ENCODE peak calls at places on chromosomes 6 and 20, in eight cellular contexts. M is A673; O is upper lobe of left lung; H is fibroblast of lung; C is colonic mucosa; A is RWPE2; I is lower lobe of right lung; Q is naive thymus-derived CD4-positive, alpha-beta T cell. S is an unnamed sample.

GRCh38 chr6:47844881-47845280 is 63.0 kb downstream of the OPN5 start:
- DNase-seq in M (peak; percentile 6), O (no peak), H (peak; percentile 24), C (no peak), A (no peak), I (no peak), Q (no peak), S (no peak)

GRCh38 chr6:13536796-13537526 is 37.4 kb upstream of the SIRT5 start:
- DNase-seq in M (no peak), O (no peak), H (peak; percentile 42), C (no peak), A (no peak), I (no peak), Q (no peak), S (no peak)

GRCh38 chr20:56359212-56360132 is 698 bp downstream of the FAM210B start:
- DNase-seq in M (peak; percentile 33), O (peak; percentile 84), H (peak; percentile 81), C (peak; percentile 40), A (peak; percentile 95), I (peak; percentile 71), Q (no peak), S (no peak)

GRCh38 chr6:137764464-137764863 is 102.6 kb upstream of the TNFAIP3 start:
- DNase-seq in M (peak; percentile 40), O (no peak), H (peak; percentile 89), C (no peak), A (no peak), I (no peak), Q (no peak), S (peak; percentile 74)

GRCh38 chr20:47768016-47768953 is 17.0 kb downstream of the SULF2 start:
- DNase-seq in M (no peak), O (peak; percentile 60), H (peak; percentile 34), C (peak; percentile 70), A (no peak), I (peak; percentile 82), Q (no peak), S (no peak)

GRCh38 chr6:54002118-54002517 is 109.1 kb upstream of the MLIP start:
- DNase-seq in M (no peak), O (no peak), H (peak; percentile 36), C (no peak), A (no peak), I (no peak), Q (no peak), S (no peak)

GRCh38 chr6:39086711-39087110 is 28.3 kb downstream of the SAYSD1 start:
- DNase-seq in M (no peak), O (no peak), H (no peak), C (no peak), A (no peak), I (no peak), Q (no peak), S (no peak)

GRCh38 chr6:156563710-156564109 is 213.5 kb upstream of the ARID1B start:
- DNase-seq in M (no peak), O (no peak), H (no peak), C (no peak), A (no peak), I (no peak), Q (no peak), S (no peak)

GRCh38 chr6:104952911-104953409 is 3.9 kb upstream of the LIN28B start:
- DNase-seq in M (no peak), O (peak; percentile 43), H (no peak), C (no peak), A (no peak), I (no peak), Q (no peak), S (no peak)

GRCh38 chr6:79894939-79895338 is 52.4 kb downstream of the ELOVL4 start:
- DNase-seq in M (peak; percentile 50), O (no peak), H (peak; percentile 2), C (no peak), A (no peak), I (no peak), Q (no peak), S (no peak)

GRCh38 chr6:105991561-105992314 is 94.4 kb upstream of the PRDM1 start:
- DNase-seq in M (no peak), O (peak; percentile 49), H (no peak), C (peak; percentile 60), A (no peak), I (peak; percentile 46), Q (peak; percentile 51), S (no peak)

GRCh38 chr20:59010321-59010994 is 3.4 kb upstream of the CTSZ start:
- DNase-seq in M (no peak), O (no peak), H (peak; percentile 63), C (peak; percentile 72), A (peak; percentile 76), I (peak; percentile 66), Q (no peak), S (no peak)

GRCh38 chr20:56200456-56200855 is 48.1 kb upstream of the MC3R start:
- DNase-seq in M (no peak), O (no peak), H (no peak), C (no peak), A (no peak), I (no peak), Q (no peak), S (no peak)

GRCh38 chr6:148620579-148621298 is 126.1 kb upstream of the UST start:
- DNase-seq in M (no peak), O (no peak), H (no peak), C (no peak), A (no peak), I (no peak), Q (no peak), S (no peak)

GRCh38 chr6:139903411-139904157 is 529.1 kb upstream of the CITED2 start:
- DNase-seq in M (no peak), O (no peak), H (no peak), C (peak; percentile 66), A (no peak), I (no peak), Q (no peak), S (no peak)

GRCh38 chr6:143759666-143760065 is 81.9 kb downstream of the PHACTR2 start:
- DNase-seq in M (peak; percentile 10), O (no peak), H (no peak), C (no peak), A (no peak), I (no peak), Q (no peak), S (no peak)

GRCh38 chr6:168884050-168884645 is 369.5 kb downstream of the THBS2 start:
- DNase-seq in M (no peak), O (no peak), H (no peak), C (no peak), A (no peak), I (no peak), Q (no peak), S (no peak)

GRCh38 chr20:1617055-1617454 is 2.8 kb downstream of the SIRPB1 start:
- DNase-seq in M (peak; percentile 80), O (no peak), H (peak; percentile 34), C (no peak), A (no peak), I (no peak), Q (no peak), S (no peak)

GRCh38 chr6:87155920-87156600 is 695 bp downstream of the ZNF292 start:
- DNase-seq in M (peak; percentile 64), O (peak; percentile 85), H (peak; percentile 59), C (peak; percentile 72), A (peak; percentile 60), I (peak; percentile 66), Q (peak; percentile 65), S (no peak)

GRCh38 chr20:62232194-62232593 is 6.1 kb upstream of the OSBPL2 start:
- DNase-seq in M (no peak), O (no peak), H (no peak), C (no peak), A (no peak), I (no peak), Q (no peak), S (no peak)

GRCh38 chr20:18553746-18554145 is 13.5 kb upstream of the SMIM26 start:
- DNase-seq in M (no peak), O (no peak), H (no peak), C (no peak), A (no peak), I (no peak), Q (no peak), S (no peak)

GRCh38 chr20:61700595-61701140 is 365.0 kb downstream of the TAF4 start:
- DNase-seq in M (no peak), O (no peak), H (no peak), C (no peak), A (no peak), I (no peak), Q (no peak), S (no peak)

GRCh38 chr6:97705568-97705967 is 422.6 kb upstream of the MMS22L start:
- DNase-seq in M (peak; percentile 55), O (no peak), H (peak; percentile 23), C (no peak), A (no peak), I (no peak), Q (no peak), S (no peak)

GRCh38 chr6:32190946-32191677 is 1.1 kb upstream of the PBX2 start:
- DNase-seq in M (no peak), O (no peak), H (no peak), C (no peak), A (no peak), I (no peak), Q (no peak), S (no peak)
- H3K4me3 ChIP-seq in M (no peak overlapping the region), O (no peak overlapping the region), H (no peak overlapping the region), C (peak overlapping the region; percentile 69), A (no peak overlapping the region), I (peak overlapping the region; percentile 76), Q (peak overlapping the region; percentile 94), S (no peak overlapping the region)

DNA sequence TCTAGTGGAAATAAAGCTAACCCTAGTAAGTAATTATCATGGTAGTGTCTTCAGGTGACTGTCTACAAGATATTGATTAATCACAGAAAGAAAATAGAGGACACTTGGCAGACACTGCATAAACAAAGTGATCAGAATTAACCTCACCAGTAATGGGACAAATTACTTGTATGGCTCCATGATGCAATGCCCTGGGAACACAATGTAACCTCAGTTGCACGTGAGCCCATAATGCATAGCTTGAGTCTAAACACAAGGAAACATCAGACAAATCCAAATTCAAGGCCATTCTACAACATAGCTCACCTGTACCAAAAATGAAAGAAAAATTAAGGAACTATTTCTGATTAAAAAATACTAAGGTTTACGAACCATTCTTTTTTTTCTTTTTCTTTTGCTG is 92.4 kb upstream of the SSTR4 start:
- DNase-seq in M (no peak), O (no peak), H (no peak), C (no peak), A (no peak), I (no peak), Q (no peak), S (no peak)
- H3K36me3 ChIP-seq in M (no peaks in the 10 kb centered on the region), O (no peaks in the 10 kb centered on the region), H (no peaks in the 10 kb centered on the region), C (no peaks in the 10 kb centered on the region), A (no peaks in the 10 kb centered on the region), I (no peaks in the 10 kb centered on the region), Q (no peaks in the 10 kb centered on the region), S (no peaks in the 10 kb centered on the region)

DNA sequence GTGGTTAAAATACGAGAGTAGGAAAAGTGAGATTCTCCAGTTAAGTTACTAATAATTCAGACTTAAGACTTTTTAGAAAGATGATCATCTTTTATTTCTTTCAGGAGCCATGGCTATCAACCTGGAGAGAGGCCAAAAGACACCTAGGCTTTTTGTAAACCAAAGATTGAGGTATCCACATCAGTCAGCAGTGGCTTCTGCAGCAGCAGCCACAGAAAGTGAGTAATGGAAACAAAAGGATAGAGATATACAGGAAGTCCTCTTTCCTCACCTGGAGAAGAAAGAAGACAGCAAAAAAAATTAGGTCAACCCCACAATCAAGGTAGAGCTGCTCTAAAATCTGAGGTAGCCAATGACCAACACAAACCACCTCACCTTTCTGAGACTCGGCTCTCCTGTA is 22.7 kb upstream of the TRIM39 start:
- DNase-seq in M (no peak), O (no peak), H (no peak), C (no peak), A (no peak), I (no peak), Q (no peak), S (no peak)
- H3K27me3 ChIP-seq in M (no peaks in the 10 kb centered on the region), O (no peaks in the 10 kb centered on the region), H (no peaks in the 10 kb centered on the region), C (no peaks in the 10 kb centered on the region), A (no peaks in the 10 kb centered on the region), I (no peaks in the 10 kb centered on the region), Q (no peaks in the 10 kb centered on the region), S (no peaks in the 10 kb centered on the region)

GRCh38 chr6:132932566-132932965 is 118.2 kb downstream of the RPS12 start:
- DNase-seq in M (no peak), O (no peak), H (no peak), C (no peak), A (no peak), I (no peak), Q (no peak), S (no peak)
- H3K4me3 ChIP-seq in M (no peak overlapping the region), O (no peak overlapping the region), H (no peak overlapping the region), C (no peak overlapping the region), A (no peak overlapping the region), I (no peak overlapping the region), Q (no peak overlapping the region), S (no peak overlapping the region)